ENCODE peak calls at places on chromosomes 4 and X, in seven cellular contexts. One of them, this sample, is unnamed.

GRCh38 chr4:52551487-52551886 is 107.6 kb downstream of the USP46 start:
- DNase-seq in OCI-LY7: no peak
- DNase-seq in progenitor cell of endocrine pancreas: no peak
- DNase-seq in activated CD8-positive, alpha-beta memory T cell treated with anti-CD3 and anti-CD28 coated beads for 48 hours: no peak
- DNase-seq in GM19239: no peak
- DNase-seq in foreskin fibroblast: no peak
- DNase-seq in cerebellum: no peak
- DNase-seq in this sample: no peak

GRCh38 chrX:13266641-13267420 is 53.0 kb downstream of the ATXN3L start:
- DNase-seq in foreskin fibroblast: no peak
- DNase-seq in OCI-LY7: no peak
- DNase-seq in activated CD8-positive, alpha-beta memory T cell treated with anti-CD3 and anti-CD28 coated beads for 48 hours: no peak
- DNase-seq in cerebellum: no peak
- DNase-seq in GM19239: no peak
- DNase-seq in progenitor cell of endocrine pancreas: no peak
- DNase-seq in this sample: no peak

GRCh38 chrX:47619486-47620302 is at the start of gene SYN1:
- DNase-seq in GM19239: peak
- DNase-seq in foreskin fibroblast: peak
- DNase-seq in progenitor cell of endocrine pancreas: peak
- DNase-seq in activated CD8-positive, alpha-beta memory T cell treated with anti-CD3 and anti-CD28 coated beads for 48 hours: peak
- DNase-seq in OCI-LY7: no peak
- DNase-seq in cerebellum: peak
- DNase-seq in this sample: no peak

GRCh38 chrX:119503484-119503861 is 35.2 kb downstream of the SLC25A5 start:
- DNase-seq in foreskin fibroblast: peak
- DNase-seq in OCI-LY7: no peak
- DNase-seq in progenitor cell of endocrine pancreas: no peak
- DNase-seq in cerebellum: peak
- DNase-seq in GM19239: no peak
- DNase-seq in activated CD8-positive, alpha-beta memory T cell treated with anti-CD3 and anti-CD28 coated beads for 48 hours: no peak
- DNase-seq in this sample: no peak

GRCh38 chr4:40246938-40247337 is 50.1 kb downstream of the RHOH start:
- DNase-seq in activated CD8-positive, alpha-beta memory T cell treated with anti-CD3 and anti-CD28 coated beads for 48 hours: no peak
- DNase-seq in foreskin fibroblast: no peak
- DNase-seq in OCI-LY7: no peak
- DNase-seq in cerebellum: no peak
- DNase-seq in progenitor cell of endocrine pancreas: no peak
- DNase-seq in GM19239: no peak
- DNase-seq in this sample: no peak

GRCh38 chr4:11650801-11651596 is 222.3 kb upstream of the HS3ST1 start:
- DNase-seq in OCI-LY7: no peak
- DNase-seq in cerebellum: peak
- DNase-seq in foreskin fibroblast: no peak
- DNase-seq in GM19239: no peak
- DNase-seq in progenitor cell of endocrine pancreas: no peak
- DNase-seq in activated CD8-positive, alpha-beta memory T cell treated with anti-CD3 and anti-CD28 coated beads for 48 hours: no peak
- DNase-seq in this sample: no peak

GRCh38 chr4:138967313-138967712 is 48.3 kb upstream of the NOCT start:
- DNase-seq in activated CD8-positive, alpha-beta memory T cell treated with anti-CD3 and anti-CD28 coated beads for 48 hours: no peak
- DNase-seq in progenitor cell of endocrine pancreas: no peak
- DNase-seq in foreskin fibroblast: no peak
- DNase-seq in OCI-LY7: no peak
- DNase-seq in GM19239: peak
- DNase-seq in cerebellum: no peak
- DNase-seq in this sample: no peak

GRCh38 chr4:48483006-48483776 is at the start of gene SLC10A4:
- DNase-seq in GM19239: no peak
- DNase-seq in cerebellum: no peak
- DNase-seq in OCI-LY7: no peak
- DNase-seq in activated CD8-positive, alpha-beta memory T cell treated with anti-CD3 and anti-CD28 coated beads for 48 hours: no peak
- DNase-seq in foreskin fibroblast: no peak
- DNase-seq in progenitor cell of endocrine pancreas: peak
- DNase-seq in this sample: no peak

GRCh38 chr4:94798808-94799207 is 41.1 kb downstream of the BMPR1B start:
- DNase-seq in cerebellum: no peak
- DNase-seq in progenitor cell of endocrine pancreas: no peak
- DNase-seq in foreskin fibroblast: no peak
- DNase-seq in activated CD8-positive, alpha-beta memory T cell treated with anti-CD3 and anti-CD28 coated beads for 48 hours: no peak
- DNase-seq in OCI-LY7: no peak
- DNase-seq in GM19239: no peak
- DNase-seq in this sample: no peak

GRCh38 chr4:186018756-186019155 is 50.2 kb upstream of the TLR3 start:
- DNase-seq in progenitor cell of endocrine pancreas: no peak
- DNase-seq in cerebellum: no peak
- DNase-seq in GM19239: no peak
- DNase-seq in OCI-LY7: no peak
- DNase-seq in activated CD8-positive, alpha-beta memory T cell treated with anti-CD3 and anti-CD28 coated beads for 48 hours: no peak
- DNase-seq in foreskin fibroblast: no peak
- DNase-seq in this sample: no peak

GRCh38 chr4:69823481-69824186 is 36.3 kb downstream of the SULT1E1 start:
- DNase-seq in activated CD8-positive, alpha-beta memory T cell treated with anti-CD3 and anti-CD28 coated beads for 48 hours: no peak
- DNase-seq in cerebellum: no peak
- DNase-seq in OCI-LY7: peak
- DNase-seq in GM19239: no peak
- DNase-seq in progenitor cell of endocrine pancreas: no peak
- DNase-seq in foreskin fibroblast: peak
- DNase-seq in this sample: peak

GRCh38 chr4:39362827-39363226 is 3.3 kb downstream of the RFC1 start:
- DNase-seq in foreskin fibroblast: no peak
- DNase-seq in OCI-LY7: no peak
- DNase-seq in cerebellum: no peak
- DNase-seq in progenitor cell of endocrine pancreas: no peak
- DNase-seq in activated CD8-positive, alpha-beta memory T cell treated with anti-CD3 and anti-CD28 coated beads for 48 hours: no peak
- DNase-seq in GM19239: no peak
- DNase-seq in this sample: no peak

GRCh38 chrX:131745942-131746489 is 202.1 kb downstream of the OR13H1 start:
- DNase-seq in progenitor cell of endocrine pancreas: no peak
- DNase-seq in GM19239: no peak
- DNase-seq in OCI-LY7: no peak
- DNase-seq in activated CD8-positive, alpha-beta memory T cell treated with anti-CD3 and anti-CD28 coated beads for 48 hours: no peak
- DNase-seq in cerebellum: no peak
- DNase-seq in foreskin fibroblast: no peak
- DNase-seq in this sample: no peak

GRCh38 chr4:6749340-6750171 is 33.0 kb upstream of the KIAA0232 start:
- DNase-seq in OCI-LY7: no peak
- DNase-seq in cerebellum: no peak
- DNase-seq in foreskin fibroblast: peak
- DNase-seq in GM19239: no peak
- DNase-seq in progenitor cell of endocrine pancreas: no peak
- DNase-seq in activated CD8-positive, alpha-beta memory T cell treated with anti-CD3 and anti-CD28 coated beads for 48 hours: no peak
- DNase-seq in this sample: peak

GRCh38 chrX:155179343-155179997 is 36.8 kb upstream of the VBP1 start:
- DNase-seq in progenitor cell of endocrine pancreas: no peak
- DNase-seq in activated CD8-positive, alpha-beta memory T cell treated with anti-CD3 and anti-CD28 coated beads for 48 hours: no peak
- DNase-seq in OCI-LY7: no peak
- DNase-seq in GM19239: no peak
- DNase-seq in foreskin fibroblast: no peak
- DNase-seq in cerebellum: no peak
- DNase-seq in this sample: no peak

GRCh38 chrX:110280954-110281353 is 36.9 kb downstream of the AMMECR1 start:
- DNase-seq in foreskin fibroblast: peak
- DNase-seq in OCI-LY7: no peak
- DNase-seq in GM19239: no peak
- DNase-seq in progenitor cell of endocrine pancreas: no peak
- DNase-seq in cerebellum: no peak
- DNase-seq in activated CD8-positive, alpha-beta memory T cell treated with anti-CD3 and anti-CD28 coated beads for 48 hours: no peak
- DNase-seq in this sample: no peak

GRCh38 chr4:173038192-173038896 is 130.3 kb upstream of the GALNT7 start:
- DNase-seq in GM19239: no peak
- DNase-seq in cerebellum: no peak
- DNase-seq in activated CD8-positive, alpha-beta memory T cell treated with anti-CD3 and anti-CD28 coated beads for 48 hours: no peak
- DNase-seq in OCI-LY7: no peak
- DNase-seq in foreskin fibroblast: no peak
- DNase-seq in progenitor cell of endocrine pancreas: no peak
- DNase-seq in this sample: peak

GRCh38 chr4:125547842-125548241 is 233.1 kb downstream of the FAT4 start:
- DNase-seq in GM19239: no peak
- DNase-seq in activated CD8-positive, alpha-beta memory T cell treated with anti-CD3 and anti-CD28 coated beads for 48 hours: no peak
- DNase-seq in OCI-LY7: no peak
- DNase-seq in foreskin fibroblast: no peak
- DNase-seq in progenitor cell of endocrine pancreas: no peak
- DNase-seq in cerebellum: no peak
- DNase-seq in this sample: no peak

GRCh38 chrX:154051210-154051810 is 31.6 kb upstream of the IRAK1 start:
- DNase-seq in foreskin fibroblast: peak
- DNase-seq in progenitor cell of endocrine pancreas: peak
- DNase-seq in OCI-LY7: peak
- DNase-seq in activated CD8-positive, alpha-beta memory T cell treated with anti-CD3 and anti-CD28 coated beads for 48 hours: peak
- DNase-seq in GM19239: peak
- DNase-seq in cerebellum: peak
- DNase-seq in this sample: no peak

GRCh38 chr4:8516061-8516573 is 64.1 kb upstream of the GPR78 start:
- DNase-seq in OCI-LY7: no peak
- DNase-seq in cerebellum: no peak
- DNase-seq in progenitor cell of endocrine pancreas: no peak
- DNase-seq in activated CD8-positive, alpha-beta memory T cell treated with anti-CD3 and anti-CD28 coated beads for 48 hours: no peak
- DNase-seq in foreskin fibroblast: no peak
- DNase-seq in GM19239: no peak
- DNase-seq in this sample: no peak

This sample was measured in LNCaP clone FGC.